ENCODE peak calls at places on chromosomes 2 and 18, in nine cellular contexts. I is G401; G is activated CD8-positive, alpha-beta memory T cell treated with anti-CD3 and anti-CD28 coated beads for 4 hours; W is lung; C is HEK293T; R is hypothalamus; U is activated CD4-positive, alpha-beta T cell treated with anti-CD3 and anti-CD28 coated beads, Interleukin-2, amount 10 ng/mL, durations not matched to agents 7 days and 5 days; B is activated effector memory CD4-positive, alpha-beta T cell treated with anti-CD3 and anti-CD28 coated beads, Interleukin-2, amount 50 U/mL, for 16 hours; Y is HCT116. A is an unnamed sample.

GRCh38 chr2:196601430-196602306 is 37.8 kb upstream of the CCDC150 start:
- DNase-seq in I (no peak), G (no peak), W (no peak), C (peak), R (no peak), U (no peak), B (no peak), Y (peak), A (peak)

GRCh38 chr2:168770796-168771195 is 31.6 kb upstream of the NOSTRIN start:
- DNase-seq in I (no peak), G (no peak), W (no peak), C (no peak), R (no peak), U (no peak), B (no peak), Y (no peak), A (no peak)

GRCh38 chr2:218716070-218716469 is 5.4 kb downstream of the TTLL4 start:
- DNase-seq in I (no peak), G (no peak), W (no peak), C (no peak), R (no peak), U (no peak), B (no peak), Y (no peak), A (no peak)

GRCh38 chr18:80196528-80197320 is 50.6 kb downstream of the PARD6G start:
- DNase-seq in I (no peak), G (no peak), W (peak), C (no peak), R (no peak), U (no peak), B (no peak), Y (no peak), A (no peak)

GRCh38 chr2:19120941-19121750 is 237.3 kb downstream of the OSR1 start:
- DNase-seq in I (no peak), G (no peak), W (no peak), C (no peak), R (peak), U (no peak), B (no peak), Y (peak), A (no peak)

GRCh38 chr18:23066504-23067039 is 68.7 kb upstream of the CABLES1 start:
- DNase-seq in I (no peak), G (no peak), W (no peak), C (no peak), R (no peak), U (no peak), B (no peak), Y (no peak), A (no peak)

GRCh38 chr2:234304945-234305344 is 191.9 kb downstream of the ARL4C start:
- DNase-seq in I (no peak), G (no peak), W (no peak), C (no peak), R (no peak), U (no peak), B (no peak), Y (no peak), A (no peak)

GRCh38 chr2:68889500-68889899 is 18.3 kb upstream of the BMP10 start:
- DNase-seq in I (no peak), G (no peak), W (no peak), C (no peak), R (no peak), U (no peak), B (no peak), Y (no peak), A (no peak)

GRCh38 chr2:37149626-37150322 is 7.0 kb downstream of the EIF2AK2 start:
- DNase-seq in I (no peak), G (no peak), W (no peak), C (no peak), R (no peak), U (no peak), B (no peak), Y (no peak), A (no peak)

GRCh38 chr2:17208511-17208910 is 309.7 kb downstream of the RAD51AP2 start:
- DNase-seq in I (no peak), G (no peak), W (no peak), C (no peak), R (no peak), U (no peak), B (no peak), Y (no peak), A (no peak)

GRCh38 chr18:79371536-79372210 is 24.1 kb upstream of the NFATC1 start:
- DNase-seq in I (no peak), G (no peak), W (no peak), C (no peak), R (no peak), U (peak), B (no peak), Y (no peak), A (no peak)

GRCh38 chr2:29606105-29606871 is 315.1 kb downstream of the ALK start:
- DNase-seq in I (no peak), G (no peak), W (no peak), C (no peak), R (no peak), U (no peak), B (no peak), Y (no peak), A (no peak)

GRCh38 chr2:126543081-126543480 is 112.9 kb upstream of the GYPC start:
- DNase-seq in I (no peak), G (no peak), W (no peak), C (no peak), R (no peak), U (no peak), B (no peak), Y (no peak), A (peak)

GRCh38 chr18:39635966-39636365 is 2070.4 kb upstream of the CELF4 start:
- DNase-seq in I (no peak), G (no peak), W (no peak), C (no peak), R (no peak), U (no peak), B (no peak), Y (no peak), A (no peak)

GRCh38 chr2:167689444-167689843 is 558.0 kb downstream of the STK39 start:
- DNase-seq in I (no peak), G (no peak), W (no peak), C (no peak), R (no peak), U (no peak), B (no peak), Y (peak), A (no peak)

GRCh38 chr2:230754200-230754599 is 41.6 kb downstream of the CAB39 start:
- DNase-seq in I (no peak), G (no peak), W (no peak), C (no peak), R (no peak), U (no peak), B (no peak), Y (no peak), A (no peak)

GRCh38 chr18:79010802-79011201 is 31.2 kb downstream of the SALL3 start:
- DNase-seq in I (no peak), G (no peak), W (no peak), C (no peak), R (no peak), U (no peak), B (no peak), Y (no peak), A (no peak)

GRCh38 chr2:40488927-40489677 is 37.2 kb upstream of the SLC8A1 start:
- DNase-seq in I (no peak), G (no peak), W (no peak), C (no peak), R (no peak), U (peak), B (no peak), Y (no peak), A (no peak)

GRCh38 chr18:13471971-13472628 is 253.5 kb downstream of the LDLRAD4 start:
- DNase-seq in I (peak), G (no peak), W (no peak), C (no peak), R (peak), U (no peak), B (no peak), Y (no peak), A (no peak)

GRCh38 chr2:171522057-171522803 is at the start of gene CYBRD1:
- DNase-seq in I (peak), G (no peak), W (peak), C (peak), R (peak), U (no peak), B (no peak), Y (no peak), A (peak)

GRCh38 chr2:171158790-171159325 is 1.8 kb downstream of the TLK1 start:
- DNase-seq in I (no peak), G (no peak), W (no peak), C (no peak), R (no peak), U (no peak), B (no peak), Y (no peak), A (no peak)

GRCh38 chr2:71561441-71562267 is 108.3 kb downstream of the DYSF start:
- DNase-seq in I (peak), G (no peak), W (no peak), C (no peak), R (no peak), U (no peak), B (no peak), Y (no peak), A (no peak)

GRCh38 chr18:111292-112014 is 46.9 kb upstream of the USP14 start:
- DNase-seq in I (peak), G (no peak), W (peak), C (peak), R (no peak), U (peak), B (peak), Y (no peak), A (no peak)

GRCh38 chr2:441258-442023 is 153.6 kb upstream of the ALKAL2 start:
- DNase-seq in I (no peak), G (no peak), W (peak), C (no peak), R (no peak), U (no peak), B (no peak), Y (no peak), A (no peak)

GRCh38 chr18:33817096-33817495 is 239.1 kb downstream of the ASXL3 start:
- DNase-seq in I (no peak), G (no peak), W (no peak), C (no peak), R (no peak), U (no peak), B (no peak), Y (no peak), A (no peak)

A was measured in erythroblast.